ENCODE peak calls at places on chromosome 7, in nine cellular contexts. S is putamen, U is GM12878, K is NCI-H1436 treated with DMSO at 0.1 percent for 48 hours, G is HEK293T, F is G401, A is NCI-H1092, R is ascending aorta, E is cardiac fibroblast. D is an unnamed sample.

GRCh38 chr7:142391191-142391992 is 133.5 kb upstream of the PRSS58 start:
- DNase-seq in F (no peak), A (no peak), U (no peak), R (no peak), G (peak), K (no peak), E (peak), S (no peak), D (peak)

GRCh38 chr7:101093907-101094306 is 8.6 kb downstream of the TRIM56 start:
- DNase-seq in F (no peak), R (no peak), G (no peak), S (no peak), A (no peak), E (peak), K (no peak), U (no peak), D (no peak)

GRCh38 chr7:82441916-82442478 is 1.6 kb downstream of the CACNA2D1 start:
- DNase-seq in G (peak), K (no peak), R (no peak), A (no peak), F (peak), E (peak), S (peak), U (no peak), D (no peak)

GRCh38 chr7:14973712-14974428 is 71.3 kb upstream of the DGKB start:
- DNase-seq in S (no peak), K (no peak), R (no peak), F (no peak), U (no peak), E (peak), G (no peak), A (no peak), D (no peak)

GRCh38 chr7:149620961-149621360 is 123.4 kb upstream of the ZNF746 start:
- DNase-seq in E (no peak), G (no peak), A (no peak), K (no peak), S (no peak), F (no peak), U (no peak), R (no peak), D (peak)

GRCh38 chr7:74164985-74165456 is 9.1 kb upstream of the EIF4H start:
- DNase-seq in U (no peak), R (no peak), S (no peak), F (peak), A (no peak), K (no peak), E (peak), G (no peak), D (no peak)

GRCh38 chr7:107785926-107786325 is 17.1 kb downstream of the SLC26A3 start:
- DNase-seq in U (no peak), K (no peak), F (no peak), R (no peak), A (no peak), G (no peak), S (no peak), E (peak), D (no peak)

GRCh38 chr7:120053390-120053961 is 219.5 kb upstream of the KCND2 start:
- DNase-seq in U (no peak), R (no peak), A (no peak), F (no peak), S (no peak), K (no peak), E (peak), G (no peak), D (no peak)

GRCh38 chr7:42069625-42070024 is 167.4 kb downstream of the GLI3 start:
- DNase-seq in K (no peak), F (no peak), A (no peak), R (no peak), U (no peak), S (no peak), E (no peak), G (no peak), D (no peak)